ENCODE peak calls at places on chromosomes 3 and 15, in four cellular contexts. W is RWPE2, K is lung, G is Peyer's patch. P is an unnamed sample.

GRCh38 chr15:86077070-86077469 is 2.6 kb upstream of the AGBL1 start:
- DNase-seq in W (no peak), K (peak; percentile 44), G (no peak), P (no peak)

GRCh38 chr3:126110431-126111125 is 26.7 kb upstream of the SLC41A3 start:
- DNase-seq in W (no peak), K (no peak), G (no peak), P (no peak)

GRCh38 chr15:43423793-43424192 is 52.9 kb downstream of the TUBGCP4 start:
- DNase-seq in W (no peak), K (no peak), G (no peak), P (no peak)

GRCh38 chr3:3069723-3070122 is 40.5 kb downstream of the IL5RA start:
- DNase-seq in W (no peak), K (no peak), G (no peak), P (no peak)

GRCh38 chr15:90432253-90432652 is 44.2 kb downstream of the IQGAP1 start:
- DNase-seq in W (no peak), K (no peak), G (no peak), P (no peak)

GRCh38 chr15:79380755-79381499 is 51.2 kb upstream of the MINAR1 start:
- DNase-seq in W (no peak), K (peak; percentile 74), G (peak; percentile 71), P (peak; percentile 68)

GRCh38 chr3:141239551-141240281 is 8.1 kb downstream of the PXYLP1 start:
- DNase-seq in W (no peak), K (no peak), G (no peak), P (no peak)

GRCh38 chr3:97772926-97773325 is 8.4 kb downstream of the ARL6 start:
- DNase-seq in W (no peak), K (no peak), G (no peak), P (no peak)

GRCh38 chr3:146142757-146143156 is 18.2 kb downstream of the PLOD2 start:
- DNase-seq in W (no peak), K (no peak), G (no peak), P (no peak)

GRCh38 chr3:28922376-28922775 is 358.5 kb upstream of the RBMS3 start:
- DNase-seq in W (no peak), K (no peak), G (no peak), P (no peak)

GRCh38 chr15:52256366-52256765 is 39.2 kb downstream of the MYO5C start:
- DNase-seq in W (no peak), K (peak; percentile 68), G (peak; percentile 77), P (peak; percentile 72)

GRCh38 chr15:36882487-36883108 is 217.8 kb downstream of the MEIS2 start:
- DNase-seq in W (no peak), K (no peak), G (no peak), P (peak; percentile 58)

GRCh38 chr3:139588450-139588849 is 48.9 kb upstream of the RBP1 start:
- DNase-seq in W (no peak), K (no peak), G (no peak), P (no peak)

GRCh38 chr15:93072440-93073394 is 16.3 kb downstream of the RGMA start:
- DNase-seq in W (no peak), K (peak; percentile 77), G (no peak), P (peak; percentile 86)

GRCh38 chr3:43378066-43378935 is 92.0 kb downstream of the SNRK start:
- DNase-seq in W (no peak), K (no peak), G (no peak), P (no peak)

GRCh38 chr3:74267583-74268184 is 346.8 kb downstream of the CNTN3 start:
- DNase-seq in W (no peak), K (no peak), G (no peak), P (peak; percentile 36)

GRCh38 chr3:184986490-184986889 is 166.4 kb downstream of the C3orf70 start:
- DNase-seq in W (no peak), K (no peak), G (no peak), P (no peak)

GRCh38 chr3:171744055-171744741 is 66.1 kb downstream of the PLD1 start:
- DNase-seq in W (no peak), K (no peak), G (peak; percentile 47), P (no peak)

GRCh38 chr3:79598594-79598993 is 169.2 kb downstream of the ROBO1 start:
- DNase-seq in W (no peak), K (no peak), G (no peak), P (no peak)

GRCh38 chr15:89751748-89752147 is 699 bp upstream of the MESP1 start:
- DNase-seq in W (no peak), K (peak; percentile 60), G (no peak), P (peak; percentile 69)

GRCh38 chr15:86558252-86558651 is 478.6 kb downstream of the AGBL1 start:
- DNase-seq in W (no peak), K (no peak), G (no peak), P (no peak)

GRCh38 chr3:117439812-117440211 is 730.2 kb downstream of the TUSC7 start:
- DNase-seq in W (no peak), K (no peak), G (no peak), P (no peak)

GRCh38 chr15:72110355-72110754 is 7.6 kb downstream of the MYO9A start:
- DNase-seq in W (no peak), K (no peak), G (no peak), P (no peak)

GRCh38 chr15:70140543-70141375 is 43.0 kb upstream of the TLE3 start:
- DNase-seq in W (no peak), K (peak; percentile 75), G (no peak), P (peak; percentile 44)

GRCh38 chr3:12933901-12934300 is 92.5 kb upstream of the RPL32 start:
- DNase-seq in W (no peak), K (no peak), G (no peak), P (no peak)

GRCh38 chr15:58490405-58491150 is 58.8 kb downstream of the LIPC start:
- DNase-seq in W (no peak), K (no peak), G (no peak), P (no peak)

GRCh38 chr3:133377396-133377795 is 22.5 kb upstream of the BFSP2 start:
- DNase-seq in W (no peak), K (no peak), G (no peak), P (no peak)

GRCh38 chr3:42601898-42602581 is 1.6 kb downstream of the NKTR start:
- DNase-seq in W (no peak), K (no peak), G (no peak), P (no peak)

GRCh38 chr3:192408007-192408655 is 319.2 kb downstream of the FGF12 start:
- DNase-seq in W (no peak), K (no peak), G (no peak), P (no peak)

DNA sequence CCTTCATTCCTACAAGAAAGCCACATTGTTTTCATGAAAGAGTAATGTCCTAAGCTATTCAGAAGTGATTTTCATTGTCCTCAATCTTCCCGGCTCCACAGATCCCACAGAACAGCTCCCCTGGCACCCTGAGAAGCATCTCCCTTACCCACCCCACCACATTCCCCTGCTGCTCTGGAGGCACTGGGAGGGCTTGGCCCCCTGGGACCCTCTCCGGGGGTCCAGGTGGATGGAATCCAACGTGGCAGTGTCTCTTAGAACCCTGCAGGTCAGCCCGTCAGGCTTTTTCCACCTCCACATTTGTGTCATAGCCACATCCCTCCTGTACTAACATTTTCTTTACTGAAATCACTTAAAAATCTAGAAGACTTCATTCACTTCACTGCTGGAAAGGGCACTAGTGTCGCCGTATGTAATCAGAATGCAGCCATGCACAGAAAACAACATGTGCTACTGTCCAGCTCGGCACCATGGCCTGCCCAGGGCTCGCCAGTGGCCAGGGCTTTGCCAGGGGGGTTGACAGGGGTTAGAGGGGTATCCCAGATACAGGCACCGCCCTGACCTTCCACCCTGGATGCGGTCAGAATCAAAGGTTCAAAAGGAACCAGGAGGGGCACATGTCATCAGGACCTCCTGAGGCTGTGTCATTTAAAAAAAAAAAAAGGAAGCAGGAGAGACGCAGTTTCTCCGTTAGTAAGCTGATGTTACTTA is 106.2 kb downstream of the LSM3 start:
- DNase-seq in W (no peak), K (no peak), G (peak; percentile 43), P (no peak)
- H3K4me1 ChIP-seq in W (no peaks in the 10 kb centered on the region), K (no peaks in the 10 kb centered on the region), G (no peaks in the 10 kb centered on the region), P (no peaks in the 10 kb centered on the region)

GRCh38 chr15:31177936-31178335 is 76.4 kb upstream of the TRPM1 start:
- DNase-seq in W (no peak), K (no peak), G (no peak), P (no peak)

GRCh38 chr15:31172606-31173005 is 71.1 kb upstream of the TRPM1 start:
- DNase-seq in W (no peak), K (no peak), G (no peak), P (no peak)

GRCh38 chr15:31173790-31174450 is 72.4 kb upstream of the TRPM1 start:
- DNase-seq in W (no peak), K (no peak), G (no peak), P (no peak)

GRCh38 chr15:31178705-31179104 is 77.2 kb upstream of the TRPM1 start:
- DNase-seq in W (no peak), K (no peak), G (no peak), P (no peak)

DNA sequence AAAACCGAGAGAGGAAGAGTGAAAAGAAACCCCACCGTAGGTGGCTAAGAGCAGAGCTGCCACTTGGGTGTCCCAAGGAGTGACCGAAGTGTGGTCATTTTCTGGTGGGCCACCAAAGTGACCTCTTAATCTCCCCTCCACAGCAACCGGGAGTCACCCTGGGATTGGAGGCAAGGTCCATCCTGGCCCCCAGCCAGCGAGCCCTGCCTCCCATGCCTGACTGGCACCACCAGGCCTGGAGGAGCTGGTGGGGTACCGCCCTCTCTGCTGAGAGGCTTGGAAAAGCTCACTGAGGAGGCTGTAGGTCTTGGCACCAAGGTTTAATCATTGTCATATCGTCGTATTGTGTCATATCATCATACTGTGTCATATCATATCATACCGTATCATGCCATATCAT is 74.0 kb upstream of the TRPM1 start:
- DNase-seq in W (no peak), K (no peak), G (no peak), P (no peak)
- H3K27ac ChIP-seq in W (no peak overlapping the region), K (no peak overlapping the region), G (no peak overlapping the region), P (no peak overlapping the region)

GRCh38 chr3:124634210-124635168 is 95.8 kb upstream of the UMPS start:
- DNase-seq in W (no peak), K (no peak), G (peak; percentile 64), P (no peak)

GRCh38 chr3:124631727-124632126 is 98.5 kb upstream of the UMPS start:
- DNase-seq in W (no peak), K (no peak), G (no peak), P (no peak)

GRCh38 chr3:124630994-124631393 is 99.3 kb upstream of the UMPS start:
- DNase-seq in W (no peak), K (no peak), G (no peak), P (no peak)

GRCh38 chr3:124633527-124633926 is 96.7 kb upstream of the UMPS start:
- DNase-seq in W (no peak), K (no peak), G (no peak), P (no peak)

GRCh38 chr3:124632566-124633140 is 97.6 kb upstream of the UMPS start:
- DNase-seq in W (no peak), K (no peak), G (no peak), P (no peak)
- H3K4me1 ChIP-seq in W (no peaks in the 10 kb centered on the region), K (peaks cover 11% of the 10 kb centered on the region), G (no peaks in the 10 kb centered on the region), P (no peaks in the 10 kb centered on the region)

GRCh38 chr3:39126532-39127071 is 19.1 kb downstream of the TTC21A start:
- DNase-seq in W (no peak), K (no peak), G (peak; percentile 51), P (no peak)
- H3K27ac ChIP-seq in W (peak overlapping the region; percentile 10), K (no peak overlapping the region), G (no peak overlapping the region), P (peak overlapping the region; percentile 88)

P was measured in prostate gland.